ENCODE peak calls at places on chromosomes 6 and 20, in five cellular contexts. V is psoas muscle; K is CD8-positive, alpha-beta T cell; N is cardiac fibroblast; Z is heart right ventricle. O is an unnamed sample.

GRCh38 chr20:64080013-64080812 is at the start of gene OPRL1:
- DNase-seq in V (no peak), K (peak), N (no peak), Z (no peak), O (peak)

GRCh38 chr6:158718431-158719126 is 68.7 kb downstream of the SYTL3 start:
- DNase-seq in V (no peak), K (no peak), N (peak), Z (no peak), O (peak)

GRCh38 chr20:4702562-4703280 is 19.0 kb upstream of the PRND start:
- DNase-seq in V (no peak), K (no peak), N (no peak), Z (no peak), O (no peak)

GRCh38 chr6:17630511-17631073 is 30.5 kb downstream of the FAM8A1 start:
- DNase-seq in V (no peak), K (no peak), N (no peak), Z (no peak), O (peak)

GRCh38 chr20:64102647-64103354 is 4.6 kb downstream of the NPBWR2 start:
- DNase-seq in V (peak), K (no peak), N (no peak), Z (no peak), O (peak)

GRCh38 chr6:125236536-125237327 is 65.0 kb downstream of the HDDC2 start:
- DNase-seq in V (no peak), K (no peak), N (peak), Z (no peak), O (no peak)

GRCh38 chr6:35359744-35360348 is 17.5 kb downstream of the PPARD start:
- DNase-seq in V (no peak), K (no peak), N (peak), Z (peak), O (no peak)

GRCh38 chr6:20811112-20811746 is 277.0 kb downstream of the CDKAL1 start:
- DNase-seq in V (no peak), K (no peak), N (peak), Z (no peak), O (peak)

GRCh38 chr6:11241793-11242201 is 9.3 kb upstream of the NEDD9 start:
- DNase-seq in V (peak), K (no peak), N (peak), Z (peak), O (peak)

GRCh38 chr6:89385156-89385667 is 26.9 kb downstream of the RRAGD start:
- DNase-seq in V (peak), K (no peak), N (peak), Z (no peak), O (no peak)

GRCh38 chr20:2002365-2002764 is 8.5 kb upstream of the PDYN start:
- DNase-seq in V (no peak), K (no peak), N (no peak), Z (no peak), O (no peak)

GRCh38 chr6:27809939-27810767 is 102.0 kb downstream of the OR2B2 start:
- DNase-seq in V (peak), K (peak), N (peak), Z (peak), O (peak)

GRCh38 chr6:89412071-89413005 is at the start of gene RRAGD:
- DNase-seq in V (peak), K (peak), N (no peak), Z (peak), O (peak)

GRCh38 chr20:53621482-53622246 is 28.0 kb upstream of the ZNF217 start:
- DNase-seq in V (peak), K (peak), N (peak), Z (peak), O (peak)

GRCh38 chr6:10140824-10141223 is 274.1 kb downstream of the TFAP2A start:
- DNase-seq in V (no peak), K (no peak), N (peak), Z (no peak), O (no peak)

GRCh38 chr20:3218307-3218988 is 9.2 kb downstream of the ITPA start:
- DNase-seq in V (peak), K (peak), N (peak), Z (peak), O (peak)

GRCh38 chr6:11460837-11461661 is 76.5 kb upstream of the TMEM170B start:
- DNase-seq in V (no peak), K (no peak), N (no peak), Z (no peak), O (no peak)

GRCh38 chr20:43963233-43963632 is 48.6 kb downstream of the TOX2 start:
- DNase-seq in V (no peak), K (no peak), N (peak), Z (no peak), O (no peak)

GRCh38 chr20:23203951-23204730 is 118.0 kb upstream of the CD93 start:
- DNase-seq in V (no peak), K (no peak), N (no peak), Z (no peak), O (no peak)

GRCh38 chr6:21186479-21187055 is 407.0 kb upstream of the SOX4 start:
- DNase-seq in V (no peak), K (no peak), N (peak), Z (no peak), O (no peak)

GRCh38 chr20:7285918-7286556 is 518.6 kb downstream of the BMP2 start:
- DNase-seq in V (peak), K (no peak), N (peak), Z (peak), O (peak)

GRCh38 chr6:19465760-19466159 is 371.4 kb upstream of the ID4 start:
- DNase-seq in V (no peak), K (no peak), N (peak), Z (no peak), O (no peak)

GRCh38 chr6:71533939-71534379 is 245.3 kb downstream of the OGFRL1 start:
- DNase-seq in V (no peak), K (no peak), N (peak), Z (no peak), O (peak)

GRCh38 chr6:18183736-18184135 is 28.5 kb downstream of the KDM1B start:
- DNase-seq in V (no peak), K (no peak), N (peak), Z (no peak), O (no peak)

GRCh38 chr6:80454197-80454596 is 347.7 kb downstream of the BCKDHB start:
- DNase-seq in V (no peak), K (no peak), N (peak), Z (no peak), O (no peak)

GRCh38 chr6:109237986-109238329 is 142.7 kb downstream of the CEP57L1 start:
- DNase-seq in V (no peak), K (no peak), N (no peak), Z (no peak), O (no peak)

GRCh38 chr6:156910938-156911337 is 133.8 kb downstream of the ARID1B start:
- DNase-seq in V (no peak), K (no peak), N (peak), Z (no peak), O (no peak)

GRCh38 chr6:106748547-106749207 is 119.3 kb downstream of the QRSL1 start:
- DNase-seq in V (no peak), K (no peak), N (no peak), Z (no peak), O (no peak)

GRCh38 chr6:153003294-153003645 is 761 bp upstream of the MTRF1L start:
- DNase-seq in V (no peak), K (no peak), N (no peak), Z (no peak), O (no peak)

GRCh38 chr6:153001767-153002612 is 519 bp downstream of the MTRF1L start:
- DNase-seq in V (no peak), K (peak), N (peak), Z (no peak), O (peak)

GRCh38 chr6:153002613-153003293 is at the start of gene MTRF1L:
- DNase-seq in V (peak), K (peak), N (peak), Z (peak), O (peak)

GRCh38 chr6:153000243-153000642 is 2.3 kb downstream of the MTRF1L start:
- DNase-seq in V (no peak), K (no peak), N (no peak), Z (no peak), O (no peak)
- H3K4me3 ChIP-seq in V (no peak), K (no peak), N (no peak), Z (no peak), O (no peak)

DNA sequence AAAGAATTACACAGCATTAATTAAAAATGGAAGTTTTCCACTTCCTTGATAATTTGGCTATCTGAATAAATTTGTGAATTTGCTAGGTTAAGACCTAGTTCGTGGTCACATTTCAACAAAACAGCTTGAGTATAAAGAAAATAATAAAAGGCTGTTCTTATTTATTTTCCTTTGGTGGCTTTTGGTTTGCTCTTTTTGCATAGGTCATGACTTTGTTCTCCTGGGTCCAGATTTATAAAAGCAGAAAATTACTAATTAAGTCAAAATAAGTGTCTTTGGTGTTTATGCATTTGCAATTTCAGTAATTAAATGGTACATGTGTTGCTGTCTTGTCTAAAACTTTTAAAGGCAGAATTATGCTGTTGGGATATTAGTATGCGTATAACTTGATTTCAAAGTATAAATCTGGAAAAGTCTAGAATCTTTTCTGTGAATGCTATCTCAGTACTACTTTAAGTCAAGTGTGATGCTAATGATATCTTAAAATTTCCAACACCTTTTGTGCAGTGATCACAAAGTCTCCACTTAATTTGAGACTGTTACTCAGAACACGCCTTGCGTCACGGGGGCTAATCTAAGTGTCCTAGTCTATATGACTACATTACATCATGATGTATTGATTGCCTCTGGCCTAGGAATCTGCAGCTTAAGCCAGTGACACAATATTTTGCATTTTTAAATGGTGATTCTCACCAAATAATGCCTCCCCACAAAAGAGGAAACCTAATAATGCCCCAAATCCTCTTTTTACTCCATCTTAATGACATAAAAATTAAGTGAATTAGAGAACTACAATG is 41.0 kb downstream of the GNAS start:
- DNase-seq in V (no peak), K (no peak), N (peak), Z (no peak), O (peak)
- H3K4me3 ChIP-seq in V (peak), K (no peak), N (peak), Z (peak), O (peak)

DNA sequence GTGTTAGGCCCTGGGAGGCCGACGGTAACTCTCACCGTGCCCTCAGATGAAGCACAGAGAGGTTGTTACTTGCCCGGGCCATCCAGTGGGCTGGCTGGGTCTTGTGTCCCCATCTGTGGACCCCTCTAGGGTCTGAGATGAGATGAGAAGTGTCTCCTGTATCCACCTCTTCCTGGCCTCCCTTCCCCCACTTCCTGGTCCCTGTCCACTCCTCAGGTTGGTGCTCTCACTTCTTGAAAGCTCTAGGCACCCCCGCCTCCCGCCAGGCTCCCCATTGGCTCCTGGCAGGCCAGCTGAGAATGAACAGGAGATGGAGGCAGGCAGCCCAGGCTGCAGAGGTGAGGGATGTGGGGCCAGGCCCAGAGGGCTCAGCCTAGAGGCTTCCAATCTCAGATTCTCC is 1.5 kb downstream of the MMP24OS start:
- DNase-seq in V (no peak), K (no peak), N (no peak), Z (no peak), O (no peak)
- H3K4me3 ChIP-seq in V (peak), K (no peak), N (peak), Z (no peak), O (peak)

DNA sequence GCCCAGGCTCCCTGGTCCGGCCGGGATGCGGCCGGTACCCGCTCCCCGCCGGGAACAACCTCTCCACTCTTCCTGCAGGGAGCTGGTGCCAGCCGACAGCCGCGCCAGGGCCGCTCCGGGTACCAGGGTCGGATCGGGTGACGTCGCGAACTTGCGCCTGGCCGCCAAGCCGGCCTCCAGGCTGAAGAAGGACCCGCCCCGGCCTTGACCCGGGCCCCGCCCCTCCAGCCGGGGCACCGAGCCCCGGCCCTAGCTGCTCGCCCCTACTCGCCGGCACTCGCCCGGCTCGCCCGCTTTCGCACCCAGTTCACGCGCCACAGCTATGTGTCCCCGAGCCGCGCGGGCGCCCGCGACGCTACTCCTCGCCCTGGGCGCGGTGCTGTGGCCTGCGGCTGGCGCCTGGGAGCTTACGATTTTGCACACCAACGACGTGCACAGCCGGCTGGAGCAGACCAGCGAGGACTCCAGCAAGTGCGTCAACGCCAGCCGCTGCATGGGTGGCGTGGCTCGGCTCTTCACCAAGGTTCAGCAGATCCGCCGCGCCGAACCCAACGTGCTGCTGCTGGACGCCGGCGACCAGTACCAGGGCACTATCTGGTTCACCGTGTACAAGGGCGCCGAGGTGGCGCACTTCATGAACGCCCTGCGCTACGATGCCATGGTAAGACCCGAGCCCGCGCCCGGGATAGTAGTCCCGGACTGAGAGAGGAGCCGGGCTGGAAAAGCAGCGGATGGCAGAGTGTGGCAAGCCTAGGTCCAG is at the start of gene NT5E:
- DNase-seq in V (peak), K (peak), N (peak), Z (peak), O (no peak)
- H3K4me3 ChIP-seq in V (peak), K (peak), N (peak), Z (peak), O (no peak)

DNA sequence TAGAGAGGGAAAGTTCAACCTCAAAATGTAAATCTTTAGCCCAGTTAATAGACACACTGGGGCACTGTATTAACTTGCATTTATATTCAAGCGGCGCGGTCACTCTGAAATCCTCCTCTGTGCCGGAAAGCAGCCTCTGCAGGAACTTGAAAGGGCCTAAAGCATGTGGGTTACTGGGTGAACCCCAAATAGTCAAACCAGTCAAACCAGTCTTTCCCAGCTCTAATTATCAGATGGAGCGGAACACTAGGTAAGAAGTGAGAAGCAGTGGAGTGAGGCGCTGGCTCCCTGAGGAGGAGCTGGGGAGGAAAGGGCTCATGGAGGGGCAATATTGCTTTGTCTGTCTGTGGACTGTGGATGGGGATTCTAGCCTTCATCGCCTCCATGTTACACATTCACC is 531.3 kb downstream of the QKI start:
- DNase-seq in V (no peak), K (no peak), N (no peak), Z (no peak), O (no peak)
- H3K4me3 ChIP-seq in V (peak), K (no peak), N (no peak), Z (no peak), O (no peak)

O was measured in HAP-1.